ENCODE peak calls at places on chromosomes 1 and 21, in nine cellular contexts. C is AML-193, B is Calu3, R is T-helper 1 cell, D is NCI-H1694, E is HFF-Myc, Q is Kasumi-1, O is NCI-H510A treated with DMSO at 0.1 percent for 48 hours, Y is Peyer's patch. A is an unnamed sample.

GRCh38 chr21:16851054-16851453 is 661.8 kb upstream of the CXADR start:
- DNase-seq in C (no peak), B (no peak), R (no peak), D (no peak), E (no peak), Q (no peak), O (no peak), Y (no peak), A (no peak)

GRCh38 chr1:93317207-93317606 is 28.5 kb upstream of the DR1 start:
- DNase-seq in C (peak; percentile 63), B (no peak), R (no peak), D (no peak), E (no peak), Q (peak; percentile 90), O (no peak), Y (peak; percentile 47), A (no peak)

GRCh38 chr1:117060441-117061317 is 553 bp downstream of the TTF2 start:
- DNase-seq in C (no peak), B (peak; percentile 4), R (no peak), D (no peak), E (no peak), Q (peak; percentile 41), O (peak; percentile 31), Y (no peak), A (no peak)

GRCh38 chr21:38951095-38951745 is 145.5 kb downstream of the ETS2 start:
- DNase-seq in C (no peak), B (no peak), R (no peak), D (no peak), E (no peak), Q (no peak), O (no peak), Y (peak; percentile 60), A (no peak)

GRCh38 chr1:89929467-89930063 is 65.3 kb upstream of the ZNF326 start:
- DNase-seq in C (no peak), B (no peak), R (no peak), D (no peak), E (no peak), Q (no peak), O (peak; percentile 91), Y (no peak), A (no peak)

GRCh38 chr1:154419620-154420020 is 14.5 kb downstream of the IL6R start:
- DNase-seq in C (peak; percentile 65), B (peak; percentile 64), R (no peak), D (peak; percentile 44), E (no peak), Q (no peak), O (peak; percentile 51), Y (peak; percentile 83), A (no peak)

GRCh38 chr1:53669511-53670191 is 69.3 kb downstream of the GLIS1 start:
- DNase-seq in C (no peak), B (no peak), R (no peak), D (no peak), E (no peak), Q (no peak), O (no peak), Y (no peak), A (no peak)

GRCh38 chr1:46246548-46247432 is 773 bp upstream of the RAD54L start:
- DNase-seq in C (peak; percentile 45), B (no peak), R (peak; percentile 25), D (no peak), E (no peak), Q (peak; percentile 64), O (peak; percentile 99), Y (no peak), A (peak; percentile 53)

GRCh38 chr1:116568925-116569490 is 1.8 kb downstream of the CD58 start:
- DNase-seq in C (no peak), B (no peak), R (no peak), D (no peak), E (no peak), Q (no peak), O (no peak), Y (no peak), A (no peak)

GRCh38 chr1:62208087-62208486 is 13.4 kb downstream of the L1TD1 start:
- DNase-seq in C (no peak), B (no peak), R (no peak), D (no peak), E (no peak), Q (no peak), O (no peak), Y (peak; percentile 18), A (no peak)

GRCh38 chr1:212045981-212046380 is 10.4 kb downstream of the DTL start:
- DNase-seq in C (no peak), B (no peak), R (no peak), D (no peak), E (no peak), Q (no peak), O (no peak), Y (no peak), A (no peak)

GRCh38 chr1:77538956-77539509 is 143.4 kb downstream of the ZZZ3 start:
- DNase-seq in C (no peak), B (peak; percentile 9), R (no peak), D (peak; percentile 46), E (peak; percentile 47), Q (no peak), O (peak; percentile 75), Y (no peak), A (no peak)